ENCODE peak calls at places on chromosomes 12 and 14, in seven cellular contexts. V is GM12878, W is GM12892, I is SK-N-SH, F is HepG2, M is H1, R is K562. N is an unnamed sample.

GRCh38 chr12:38906482-38907170 is 1.2 kb upstream of the CPNE8 start:
- DNase-seq in W (peak), I (peak), V (peak), R (peak), M (peak), F (peak), N (peak)

GRCh38 chr14:20706657-20707355 is 18.2 kb downstream of the ANG start:
- DNase-seq in I (no peak), M (no peak), W (no peak), V (no peak), R (no peak), F (no peak), N (no peak)

GRCh38 chr12:90953956-90954421 is 987 bp downstream of the CCER1 start:
- DNase-seq in R (peak), M (peak), W (peak), F (peak), V (no peak), I (no peak), N (no peak)

GRCh38 chr12:133231001-133231400 is 4.7 kb downstream of the ANHX start:
- DNase-seq in V (no peak), W (no peak), F (no peak), R (no peak), I (no peak), M (no peak), N (no peak)

GRCh38 chr14:85542623-85543022 is 12.7 kb downstream of the FLRT2 start:
- DNase-seq in M (no peak), I (no peak), F (no peak), W (no peak), V (no peak), R (no peak), N (no peak)

GRCh38 chr12:76308866-76309265 is 39.3 kb downstream of the BBS10 start:
- DNase-seq in R (no peak), F (no peak), I (no peak), V (no peak), W (no peak), M (no peak), N (no peak)

GRCh38 chr14:60346706-60347105 is 97.7 kb downstream of the PPM1A start:
- DNase-seq in I (no peak), V (no peak), R (no peak), M (no peak), F (no peak), W (no peak), N (no peak)

GRCh38 chr12:114812858-114813761 is 129.1 kb upstream of the TBX3 start:
- DNase-seq in R (no peak), W (no peak), I (no peak), V (no peak), M (no peak), F (peak), N (no peak)

GRCh38 chr12:115922952-115923564 is 354.4 kb downstream of the MED13L start:
- DNase-seq in R (peak), I (no peak), V (no peak), F (peak), M (no peak), W (no peak), N (no peak)

GRCh38 chr12:98594050-98594853 is 766 bp downstream of the SLC25A3 start:
- DNase-seq in R (no peak), M (peak), V (no peak), F (no peak), W (no peak), I (peak), N (no peak)

GRCh38 chr14:76926521-76927251 is 100.5 kb downstream of the LRRC74A start:
- DNase-seq in V (no peak), M (no peak), R (no peak), W (peak), I (peak), F (no peak), N (peak)

GRCh38 chr12:27338473-27338872 is 5.8 kb downstream of the BMAL2 start:
- DNase-seq in R (no peak), W (no peak), I (no peak), M (no peak), F (no peak), V (no peak), N (no peak)

GRCh38 chr12:98185606-98186005 is 329.8 kb upstream of the TMPO start:
- DNase-seq in V (no peak), R (no peak), M (no peak), W (no peak), F (no peak), I (no peak), N (no peak)

GRCh38 chr14:85172290-85172689 is 357.7 kb upstream of the FLRT2 start:
- DNase-seq in I (no peak), V (no peak), W (no peak), F (no peak), M (no peak), R (no peak), N (no peak)

GRCh38 chr12:10641735-10642500 is 28.5 kb upstream of the MAGOHB start:
- DNase-seq in M (no peak), F (no peak), W (no peak), I (no peak), V (no peak), R (no peak), N (no peak)

GRCh38 chr12:101777476-101777875 is 38.2 kb upstream of the SYCP3 start:
- DNase-seq in F (no peak), R (no peak), V (no peak), I (no peak), M (no peak), W (no peak), N (no peak)

GRCh38 chr12:74283646-74284045 is 254.0 kb upstream of the ATXN7L3B start:
- DNase-seq in V (no peak), F (no peak), R (no peak), M (no peak), W (no peak), I (no peak), N (no peak)

GRCh38 chr12:119668315-119668651 is 350 bp downstream of the PRKAB1 start:
- DNase-seq in W (no peak), R (no peak), I (no peak), F (no peak), M (no peak), V (no peak), N (no peak)

GRCh38 chr14:20626274-20626673 is 15.2 kb downstream of the OR6S1 start:
- DNase-seq in R (no peak), W (no peak), F (no peak), V (no peak), M (no peak), I (no peak), N (no peak)

GRCh38 chr12:117098361-117099217 is 627 bp downstream of the TESC start:
- DNase-seq in W (peak), F (no peak), R (peak), V (no peak), I (peak), M (peak), N (peak)

GRCh38 chr14:19949218-19949617 is 18.5 kb downstream of the OR4K1 start:
- DNase-seq in R (no peak), V (no peak), M (no peak), I (no peak), F (no peak), W (no peak), N (no peak)

GRCh38 chr14:74867673-74868072 is 8.3 kb downstream of the PROX2 start:
- DNase-seq in M (no peak), V (no peak), F (no peak), I (peak), R (no peak), W (no peak), N (no peak)

GRCh38 chr12:6956332-6956727 is 5.2 kb downstream of the PTPN6 start:
- DNase-seq in M (no peak), W (no peak), F (no peak), R (no peak), V (no peak), I (peak), N (no peak)

GRCh38 chr12:109218996-109219395 is 90.1 kb downstream of the FOXN4 start:
- DNase-seq in I (no peak), W (no peak), F (no peak), V (no peak), R (no peak), M (no peak), N (no peak)

GRCh38 chr12:68824597-68825250 is 16.7 kb downstream of the MDM2 start:
- DNase-seq in R (no peak), V (no peak), I (no peak), F (no peak), W (no peak), M (no peak), N (no peak)

GRCh38 chr12:120367924-120368788 is 808 bp downstream of the MSI1 start:
- DNase-seq in V (no peak), M (no peak), I (peak), R (no peak), W (no peak), F (no peak), N (no peak)

GRCh38 chr12:18752280-18752920 is 14.5 kb downstream of the CAPZA3 start:
- DNase-seq in W (no peak), F (no peak), V (no peak), M (no peak), R (peak), I (no peak), N (no peak)

GRCh38 chr12:57477710-57478681 is 1.7 kb downstream of the ARHGAP9 start:
- DNase-seq in R (peak), I (no peak), M (no peak), F (no peak), V (peak), W (peak), N (no peak)

GRCh38 chr12:29073631-29074239 is 75.3 kb upstream of the FAR2 start:
- DNase-seq in I (peak), V (no peak), M (no peak), W (no peak), F (peak), R (peak), N (no peak)

GRCh38 chr12:26953447-26953846 is 15.2 kb downstream of the FGFR1OP2 start:
- DNase-seq in I (no peak), V (no peak), R (no peak), F (no peak), M (no peak), W (no peak), N (no peak)

GRCh38 chr14:60867503-60868172 is 113.2 kb downstream of the TRMT5 start:
- DNase-seq in F (no peak), I (no peak), M (no peak), W (no peak), R (no peak), V (no peak), N (no peak)

GRCh38 chr14:75315143-75315542 is 36.5 kb downstream of the FOS start:
- DNase-seq in V (no peak), R (no peak), W (no peak), I (peak), F (no peak), M (no peak), N (no peak)

GRCh38 chr14:38387821-38388220 is 131.9 kb upstream of the CLEC14A start:
- DNase-seq in R (no peak), I (no peak), W (no peak), V (no peak), F (no peak), M (no peak), N (no peak)
- TF ChIP-seq TAF1 in R (no peak), I (no peak), W (no peak), V (no peak), F (no peak), M (no peak), N (no peak)

GRCh38 chr14:73462078-73462715 is 3.9 kb upstream of the NUMB start:
- DNase-seq in I (peak), R (peak), W (no peak), M (no peak), F (peak), V (no peak), N (no peak)
- TF ChIP-seq TAF1 in I (no peak), R (no peak), W (no peak), M (no peak), F (peak), V (no peak), N (no peak)

DNA sequence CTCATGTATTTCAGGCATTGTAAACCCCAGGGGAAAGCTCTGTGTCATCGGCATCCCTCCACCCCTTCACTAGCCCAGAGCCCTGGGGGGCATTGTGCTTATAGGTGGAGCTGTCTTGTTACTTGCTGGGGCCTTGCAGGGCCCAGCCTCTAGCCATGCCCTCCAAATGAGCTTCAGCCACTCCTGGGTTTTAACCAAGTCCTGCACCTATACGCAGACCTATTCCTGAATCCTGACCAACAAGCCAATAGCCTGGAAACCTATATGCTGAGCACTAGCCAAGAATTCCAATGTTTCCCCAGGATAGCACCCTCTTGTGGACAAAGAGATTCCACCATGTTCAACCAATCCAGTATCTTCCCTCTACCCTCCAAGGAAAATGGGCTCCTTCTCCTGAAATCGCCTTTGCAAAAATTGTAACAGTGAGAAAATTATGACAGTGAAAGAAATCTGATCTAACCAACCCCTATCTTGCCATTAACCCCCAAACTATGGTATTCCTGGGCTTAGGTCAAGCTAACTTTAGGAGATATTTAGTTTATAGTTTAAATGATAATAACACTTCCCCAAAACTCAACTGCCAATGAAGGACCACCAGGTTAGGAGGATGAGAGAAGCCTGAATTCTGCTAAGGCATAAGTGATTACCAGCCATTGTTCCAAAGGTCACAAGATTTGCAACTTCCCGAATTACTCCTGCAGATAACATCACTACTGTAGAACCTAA is 55.5 kb downstream of the TTC7B start:
- DNase-seq in I (peak), W (no peak), F (peak), M (peak), V (no peak), R (peak), N (no peak)
- TF ChIP-seq TAF1 in I (no peak), W (no peak), F (no peak), M (no peak), V (no peak), R (no peak), N (no peak)

GRCh38 chr12:130872179-130873096 is 572 bp downstream of the RAN start:
- DNase-seq in W (peak), I (peak), R (peak), M (no peak), V (no peak), F (no peak), N (peak)
- TF ChIP-seq TAF1 in W (no peak), I (peak), R (peak), M (no peak), V (peak), F (no peak), N (peak)

DNA sequence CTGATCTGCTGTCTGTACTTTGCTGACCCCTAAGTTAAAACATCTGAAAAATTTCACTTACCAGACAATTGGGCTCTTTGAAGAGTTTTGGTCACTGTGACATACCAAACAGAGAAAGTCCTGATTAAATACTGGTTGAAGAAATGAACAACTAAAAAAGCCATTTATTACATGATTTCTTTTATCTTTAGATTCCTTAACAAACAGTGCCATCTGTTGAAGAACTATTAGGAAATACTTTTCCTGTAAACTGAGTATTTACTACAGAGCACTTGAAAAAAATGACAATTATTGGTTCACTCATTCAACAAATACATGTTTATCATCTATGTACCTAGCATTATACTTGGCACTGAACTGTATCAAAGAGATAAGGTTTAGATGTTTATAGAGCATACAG is 6.5 kb upstream of the WASHC4 start:
- DNase-seq in I (no peak), V (no peak), W (no peak), F (no peak), R (no peak), M (no peak), N (no peak)
- TF ChIP-seq TAF1 in I (no peak), V (no peak), W (no peak), F (no peak), R (no peak), M (no peak), N (no peak)

GRCh38 chr14:67428501-67429031 is 16.6 kb upstream of the PLEK2 start:
- DNase-seq in W (no peak), R (no peak), F (peak), V (no peak), M (no peak), I (no peak), N (no peak)
- TF ChIP-seq TAF1 in W (no peak), R (no peak), F (no peak), V (no peak), M (no peak), I (no peak), N (no peak)

GRCh38 chr14:50366589-50366988 is 30.1 kb downstream of the CDKL1 start:
- DNase-seq in W (no peak), I (no peak), M (no peak), R (no peak), F (no peak), V (no peak), N (no peak)

GRCh38 chr14:50363734-50364113 is 33.0 kb downstream of the CDKL1 start:
- DNase-seq in M (no peak), W (peak), F (no peak), R (no peak), V (peak), I (no peak), N (peak)

GRCh38 chr14:50364792-50365191 is 31.9 kb downstream of the CDKL1 start:
- DNase-seq in I (no peak), R (no peak), M (no peak), F (no peak), W (no peak), V (no peak), N (no peak)

GRCh38 chr14:50362791-50363733 is 33.6 kb downstream of the CDKL1 start:
- DNase-seq in I (no peak), V (no peak), R (no peak), M (no peak), F (no peak), W (no peak), N (no peak)

GRCh38 chr14:50366115-50366514 is 30.6 kb downstream of the CDKL1 start:
- DNase-seq in F (no peak), R (no peak), M (no peak), V (no peak), W (no peak), I (no peak), N (no peak)
- TF ChIP-seq TAF1 in F (no peak), R (no peak), M (no peak), V (no peak), W (no peak), I (no peak), N (no peak)